ENCODE peak calls at places on chromosome 11, in seven cellular contexts. K is T-cell; O is COR-L47; W is activated CD8-positive, alpha-beta memory T cell treated with anti-CD3 and anti-CD28 coated beads, Interleukin-2, amount 10 ng/mL, durations not matched to agents 7 days and 5 days; V is neural crest cell; Z is body of pancreas; F is Kasumi-1. X is an unnamed sample.

GRCh38 chr11:124536520-124536919 is 6.9 kb downstream of the OR8B12 start:
- DNase-seq in K (no peak), O (no peak), W (no peak), V (no peak), Z (peak; percentile 65), F (peak; percentile 87), X (no peak)

GRCh38 chr11:69666752-69667536 is 8.2 kb downstream of the LTO1 start:
- DNase-seq in K (no peak), O (no peak), W (no peak), V (no peak), Z (no peak), F (no peak), X (no peak)

GRCh38 chr11:43601511-43601910 is 79.0 kb upstream of the HSD17B12 start:
- DNase-seq in K (no peak), O (no peak), W (no peak), V (no peak), Z (no peak), F (no peak), X (no peak)

GRCh38 chr11:95084509-95084908 is 5.1 kb upstream of the ENDOD1 start:
- DNase-seq in K (no peak), O (no peak), W (peak; percentile 69), V (no peak), Z (no peak), F (no peak), X (no peak)

GRCh38 chr11:68925613-68926012 is 21.9 kb downstream of the IGHMBP2 start:
- DNase-seq in K (no peak), O (no peak), W (no peak), V (no peak), Z (no peak), F (no peak), X (no peak)

GRCh38 chr11:116232364-116232801 is 540.4 kb downstream of the BUD13 start:
- DNase-seq in K (no peak), O (peak; percentile 90), W (no peak), V (no peak), Z (no peak), F (no peak), X (no peak)

GRCh38 chr11:94934362-94934761 is 39.0 kb downstream of the CWC15 start:
- DNase-seq in K (no peak), O (no peak), W (no peak), V (no peak), Z (no peak), F (no peak), X (no peak)

GRCh38 chr11:19441752-19442553 is 201.2 kb upstream of the E2F8 start:
- DNase-seq in K (no peak), O (no peak), W (peak; percentile 74), V (no peak), Z (peak; percentile 75), F (no peak), X (peak; percentile 53)

X was measured in lung.